ENCODE peak calls at places on chromosome 4, in eight cellular contexts. E, J, A, B, X, C, Q and S are unnamed samples.

GRCh38 chr4:99062120-99062519 is 26.5 kb downstream of the ADH5 start:
- DNase-seq in X (no peak), E (peak), C (peak), Q (peak), J (no peak), A (no peak), B (no peak), S (no peak)

GRCh38 chr4:73864365-73864764 is 4.8 kb upstream of the CXCL1 start:
- DNase-seq in X (no peak), E (no peak), B (no peak), C (peak), Q (no peak), J (no peak), A (no peak), S (no peak)

GRCh38 chr4:150581611-150582010 is 340 bp upstream of the MAB21L2 start:
- DNase-seq in B (peak), Q (no peak), E (no peak), X (no peak), A (no peak), J (peak), C (no peak), S (peak)

GRCh38 chr4:22510750-22511149 is 5.1 kb downstream of the ADGRA3 start:
- DNase-seq in C (no peak), J (no peak), E (no peak), A (no peak), B (no peak), X (no peak), Q (no peak), S (no peak)

GRCh38 chr4:74669702-74670101 is 124.6 kb downstream of the BTC start:
- DNase-seq in Q (no peak), X (no peak), B (no peak), A (no peak), C (no peak), J (no peak), E (no peak), S (no peak)

GRCh38 chr4:105661028-105661427 is 47.5 kb downstream of the INTS12 start:
- DNase-seq in A (no peak), X (no peak), J (no peak), Q (no peak), C (no peak), E (no peak), B (no peak), S (no peak)

GRCh38 chr4:156779774-156780173 is 191.8 kb downstream of the PDGFC start:
- DNase-seq in C (peak), X (peak), B (no peak), Q (peak), A (no peak), J (no peak), E (no peak), S (peak)

GRCh38 chr4:13481569-13481968 is 2.6 kb downstream of the RAB28 start:
- DNase-seq in A (no peak), C (peak), Q (no peak), B (peak), E (no peak), X (peak), J (no peak), S (no peak)

GRCh38 chr4:8724436-8725070 is 132.0 kb downstream of the CPZ start:
- DNase-seq in E (no peak), B (no peak), X (no peak), J (no peak), A (no peak), Q (no peak), C (no peak), S (no peak)

GRCh38 chr4:188130355-188130754 is 8.9 kb upstream of the TRIML1 start:
- DNase-seq in Q (no peak), A (no peak), E (no peak), X (no peak), C (no peak), J (no peak), B (no peak), S (no peak)